ENCODE peak calls at places on chromosomes 11 and 22, in four cellular contexts. One of them, this sample, is unnamed.

GRCh38 chr11:76005746-76006145 is 190.7 kb downstream of the UVRAG start:
- DNase-seq in WTC11: no peak
- DNase-seq in H1: no peak
- DNase-seq in HCT116: no peak
- DNase-seq in this sample: no peak

GRCh38 chr11:1126935-1127663 is 30.7 kb upstream of the MUC5AC start:
- DNase-seq in WTC11: peak
- DNase-seq in H1: no peak
- DNase-seq in HCT116: no peak
- DNase-seq in this sample: no peak

GRCh38 chr11:121763526-121763925 is 310.8 kb upstream of the SORL1-AS1 start:
- DNase-seq in WTC11: no peak
- DNase-seq in H1: no peak
- DNase-seq in HCT116: no peak
- DNase-seq in this sample: no peak

GRCh38 chr22:24208012-24208749 is 26.9 kb downstream of the SUSD2 start:
- DNase-seq in WTC11: no peak
- DNase-seq in H1: no peak
- DNase-seq in HCT116: peak
- DNase-seq in this sample: no peak

GRCh38 chr22:23192133-23192532 is 11.8 kb downstream of the BCR start:
- DNase-seq in WTC11: no peak
- DNase-seq in H1: no peak
- DNase-seq in HCT116: no peak
- DNase-seq in this sample: peak

GRCh38 chr22:45468872-45469572 is 33.7 kb upstream of the FBLN1 start:
- DNase-seq in WTC11: no peak
- DNase-seq in H1: no peak
- DNase-seq in HCT116: no peak
- DNase-seq in this sample: no peak

GRCh38 chr11:116611998-116612620 is 160.7 kb downstream of the BUD13 start:
- DNase-seq in WTC11: no peak
- DNase-seq in H1: no peak
- DNase-seq in HCT116: no peak
- DNase-seq in this sample: no peak

GRCh38 chr11:62909107-62909894 is 11.9 kb downstream of the CHRM1 start:
- DNase-seq in WTC11: peak
- DNase-seq in H1: peak
- DNase-seq in HCT116: peak
- DNase-seq in this sample: peak

GRCh38 chr11:93192163-93192562 is 5.6 kb downstream of the SLC36A4 start:
- DNase-seq in WTC11: peak
- DNase-seq in H1: no peak
- DNase-seq in HCT116: no peak
- DNase-seq in this sample: peak

GRCh38 chr11:107719557-107720304 is 7.9 kb upstream of the SLN start:
- DNase-seq in WTC11: no peak
- DNase-seq in H1: no peak
- DNase-seq in HCT116: no peak
- DNase-seq in this sample: no peak

GRCh38 chr11:82765466-82766034 is 31.9 kb upstream of the FAM181B start:
- DNase-seq in WTC11: no peak
- DNase-seq in H1: no peak
- DNase-seq in HCT116: no peak
- DNase-seq in this sample: no peak

GRCh38 chr11:133064152-133064877 is 468.0 kb downstream of the OPCML start:
- DNase-seq in WTC11: peak
- DNase-seq in H1: peak
- DNase-seq in HCT116: no peak
- DNase-seq in this sample: peak

GRCh38 chr11:26150046-26150445 is 181.9 kb upstream of the ANO3 start:
- DNase-seq in WTC11: no peak
- DNase-seq in H1: no peak
- DNase-seq in HCT116: no peak
- DNase-seq in this sample: no peak

GRCh38 chr22:28229566-28230483 is 310.8 kb upstream of the PITPNB start:
- DNase-seq in WTC11: no peak
- DNase-seq in H1: no peak
- DNase-seq in HCT116: no peak
- DNase-seq in this sample: no peak

GRCh38 chr11:20029193-20029592 is 131.1 kb downstream of the DBX1 start:
- DNase-seq in WTC11: no peak
- DNase-seq in H1: no peak
- DNase-seq in HCT116: no peak
- DNase-seq in this sample: no peak

GRCh38 chr11:62574363-62575057 is 819 bp upstream of the EEF1G start:
- DNase-seq in WTC11: peak
- DNase-seq in H1: no peak
- DNase-seq in HCT116: no peak
- DNase-seq in this sample: peak

GRCh38 chr11:95911369-95911759 is 12.5 kb downstream of the MTMR2 start:
- DNase-seq in WTC11: no peak
- DNase-seq in H1: no peak
- DNase-seq in HCT116: no peak
- DNase-seq in this sample: no peak

GRCh38 chr11:10674440-10674855 is 19.1 kb downstream of the IRAG1 start:
- DNase-seq in WTC11: no peak
- DNase-seq in H1: no peak
- DNase-seq in HCT116: no peak
- DNase-seq in this sample: no peak

GRCh38 chr11:1608363-1608762 is at the start of gene KRTAP5-3:
- DNase-seq in WTC11: no peak
- DNase-seq in H1: no peak
- DNase-seq in HCT116: no peak
- DNase-seq in this sample: no peak

GRCh38 chr11:106208795-106209194 is 131.3 kb downstream of the AASDHPPT start:
- DNase-seq in WTC11: no peak
- DNase-seq in H1: no peak
- DNase-seq in HCT116: no peak
- DNase-seq in this sample: no peak

GRCh38 chr22:27474711-27475547 is 326.6 kb downstream of the MN1 start:
- DNase-seq in WTC11: peak
- DNase-seq in H1: peak
- DNase-seq in HCT116: peak
- DNase-seq in this sample: no peak

GRCh38 chr11:96054870-96055705 is 131.2 kb upstream of the MTMR2 start:
- DNase-seq in WTC11: no peak
- DNase-seq in H1: no peak
- DNase-seq in HCT116: peak
- DNase-seq in this sample: peak

GRCh38 chr11:3984896-3985295 is 109.7 kb upstream of the RRM1 start:
- DNase-seq in WTC11: peak
- DNase-seq in H1: peak
- DNase-seq in HCT116: no peak
- DNase-seq in this sample: peak

DNA sequence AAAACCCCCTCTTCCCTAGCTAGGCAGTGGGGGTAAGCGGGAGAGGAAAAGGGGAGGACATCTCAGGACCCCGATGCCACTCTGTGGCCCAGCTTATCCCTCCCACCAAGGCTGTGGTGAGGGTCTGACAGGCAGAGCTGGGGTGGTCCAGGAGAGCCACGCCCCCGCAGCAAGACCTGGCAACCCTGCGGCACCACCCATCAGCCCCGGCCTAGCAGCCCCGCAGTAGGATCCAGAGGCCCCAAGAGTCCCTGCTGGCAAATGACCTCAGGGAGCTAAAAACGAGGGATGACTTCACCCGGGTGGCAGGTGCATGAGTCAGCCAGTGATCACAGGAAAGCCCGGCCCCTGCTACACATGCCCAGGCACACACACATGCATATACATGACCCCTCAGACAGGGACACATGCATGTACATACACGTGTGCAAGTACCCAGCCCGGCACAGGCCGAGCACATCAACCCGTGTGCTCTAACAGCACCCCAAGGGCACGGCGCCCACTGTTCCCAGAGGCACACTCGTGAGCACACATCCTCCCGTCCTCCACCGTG is 32.3 kb downstream of the ARVCF start:
- DNase-seq in WTC11: no peak
- DNase-seq in H1: no peak
- DNase-seq in HCT116: peak
- DNase-seq in this sample: peak
- TF ChIP-seq ATF3 in WTC11: no peak
- TF ChIP-seq ATF3 in H1: no peak
- TF ChIP-seq ATF3 in HCT116: no peak
- TF ChIP-seq ATF3 in this sample: peak

GRCh38 chr11:125679837-125680236 is 810 bp downstream of the ACRV1 start:
- DNase-seq in WTC11: no peak
- DNase-seq in H1: no peak
- DNase-seq in HCT116: no peak
- DNase-seq in this sample: no peak
- TF ChIP-seq ATF3 in WTC11: no peak
- TF ChIP-seq ATF3 in H1: no peak
- TF ChIP-seq ATF3 in HCT116: no peak
- TF ChIP-seq ATF3 in this sample: no peak

GRCh38 chr11:111792314-111792713 is 26.1 kb upstream of the PPP2R1B start:
- DNase-seq in WTC11: no peak
- DNase-seq in H1: no peak
- DNase-seq in HCT116: no peak
- DNase-seq in this sample: no peak
- TF ChIP-seq ATF3 in WTC11: no peak
- TF ChIP-seq ATF3 in H1: no peak
- TF ChIP-seq ATF3 in HCT116: no peak
- TF ChIP-seq ATF3 in this sample: no peak

GRCh38 chr11:119885861-119886567 is 157.0 kb upstream of the NECTIN1 start:
- DNase-seq in WTC11: no peak
- DNase-seq in H1: no peak
- DNase-seq in HCT116: no peak
- DNase-seq in this sample: no peak

GRCh38 chr11:119889111-119889510 is 160.1 kb upstream of the NECTIN1 start:
- DNase-seq in WTC11: no peak
- DNase-seq in H1: no peak
- DNase-seq in HCT116: no peak
- DNase-seq in this sample: no peak

GRCh38 chr11:119886667-119887230 is 157.7 kb upstream of the NECTIN1 start:
- DNase-seq in WTC11: no peak
- DNase-seq in H1: no peak
- DNase-seq in HCT116: no peak
- DNase-seq in this sample: no peak

GRCh38 chr11:119889728-119890280 is 160.8 kb upstream of the NECTIN1 start:
- DNase-seq in WTC11: no peak
- DNase-seq in H1: no peak
- DNase-seq in HCT116: no peak
- DNase-seq in this sample: no peak

GRCh38 chr11:119888119-119888518 is 159.1 kb upstream of the NECTIN1 start:
- DNase-seq in WTC11: no peak
- DNase-seq in H1: no peak
- DNase-seq in HCT116: no peak
- DNase-seq in this sample: no peak
- TF ChIP-seq ATF3 in WTC11: no peak
- TF ChIP-seq ATF3 in H1: no peak
- TF ChIP-seq ATF3 in HCT116: no peak
- TF ChIP-seq ATF3 in this sample: no peak

GRCh38 chr11:12201016-12201985 is 90.9 kb downstream of the MICAL2 start:
- DNase-seq in WTC11: no peak
- DNase-seq in H1: no peak
- DNase-seq in HCT116: no peak
- DNase-seq in this sample: peak
- TF ChIP-seq ATF3 in WTC11: no peak
- TF ChIP-seq ATF3 in H1: no peak
- TF ChIP-seq ATF3 in HCT116: no peak
- TF ChIP-seq ATF3 in this sample: peak

GRCh38 chr11:72012091-72012630 is 13.5 kb downstream of the IL18BP start:
- DNase-seq in WTC11: no peak
- DNase-seq in H1: no peak
- DNase-seq in HCT116: no peak
- DNase-seq in this sample: no peak

GRCh38 chr11:72013765-72014711 is 15.3 kb downstream of the IL18BP start:
- DNase-seq in WTC11: no peak
- DNase-seq in H1: no peak
- DNase-seq in HCT116: no peak
- DNase-seq in this sample: no peak

GRCh38 chr11:72012897-72013721 is 14.4 kb downstream of the IL18BP start:
- DNase-seq in WTC11: no peak
- DNase-seq in H1: no peak
- DNase-seq in HCT116: no peak
- DNase-seq in this sample: no peak

GRCh38 chr11:72014761-72015320 is 16.1 kb downstream of the IL18BP start:
- DNase-seq in WTC11: no peak
- DNase-seq in H1: no peak
- DNase-seq in HCT116: no peak
- DNase-seq in this sample: no peak

GRCh38 chr11:72015511-72016061 is 16.9 kb downstream of the IL18BP start:
- DNase-seq in WTC11: peak
- DNase-seq in H1: no peak
- DNase-seq in HCT116: no peak
- DNase-seq in this sample: no peak
- TF ChIP-seq ATF3 in WTC11: no peak
- TF ChIP-seq ATF3 in H1: no peak
- TF ChIP-seq ATF3 in HCT116: no peak
- TF ChIP-seq ATF3 in this sample: no peak

GRCh38 chr22:19942886-19943664 is 1.5 kb upstream of the TXNRD2 start:
- DNase-seq in WTC11: no peak
- DNase-seq in H1: no peak
- DNase-seq in HCT116: no peak
- DNase-seq in this sample: no peak

GRCh38 chr22:19943665-19944026 is 2.0 kb upstream of the TXNRD2 start:
- DNase-seq in WTC11: no peak
- DNase-seq in H1: no peak
- DNase-seq in HCT116: no peak
- DNase-seq in this sample: no peak

GRCh38 chr22:19940536-19941364 is 822 bp upstream of the COMT start:
- DNase-seq in WTC11: no peak
- DNase-seq in H1: no peak
- DNase-seq in HCT116: no peak
- DNase-seq in this sample: peak

GRCh38 chr22:19942071-19942885 is 660 bp upstream of the TXNRD2 start:
- DNase-seq in WTC11: no peak
- DNase-seq in H1: no peak
- DNase-seq in HCT116: no peak
- DNase-seq in this sample: peak

DNA sequence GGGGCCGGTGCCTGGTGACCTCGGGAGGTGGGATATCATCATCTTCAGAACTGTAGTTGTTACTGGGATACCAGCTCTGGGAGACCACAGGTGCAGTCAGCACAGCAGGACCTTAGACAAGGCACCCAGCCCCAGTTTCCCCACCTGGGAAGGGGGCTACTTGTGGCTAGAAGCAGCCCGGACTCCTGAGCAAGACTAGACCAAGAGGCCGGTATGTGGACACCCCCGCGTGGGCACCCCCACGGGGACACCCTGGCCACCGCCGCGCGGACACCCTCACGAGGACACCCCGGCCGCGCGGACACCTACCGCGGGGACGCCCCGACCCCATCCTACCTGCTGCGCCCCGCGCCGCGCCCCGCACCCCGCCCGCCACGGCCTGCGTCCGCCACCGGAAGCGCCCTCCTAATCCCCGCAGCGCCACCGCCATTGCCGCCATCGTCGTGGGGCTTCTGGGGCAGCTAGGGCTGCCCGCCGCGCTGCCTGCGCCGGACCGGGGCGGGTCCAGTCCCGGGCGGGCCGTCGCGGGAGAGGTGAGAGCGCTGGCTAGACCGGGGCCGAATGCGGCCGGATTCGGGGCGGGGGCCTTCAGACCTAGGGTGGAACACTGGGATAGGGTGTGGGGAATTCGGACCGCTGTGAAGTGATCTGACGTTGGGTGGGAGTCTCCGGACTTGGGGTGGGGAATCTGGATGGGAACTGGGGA is at the start of the genes COMT and TXNRD2:
- DNase-seq in WTC11: peak
- DNase-seq in H1: no peak
- DNase-seq in HCT116: no peak
- DNase-seq in this sample: peak
- TF ChIP-seq ATF3 in WTC11: no peak
- TF ChIP-seq ATF3 in H1: no peak
- TF ChIP-seq ATF3 in HCT116: no peak
- TF ChIP-seq ATF3 in this sample: no peak

GRCh38 chr22:40418366-40419201 is 48.2 kb downstream of the SGSM3 start:
- DNase-seq in WTC11: no peak
- DNase-seq in H1: no peak
- DNase-seq in HCT116: no peak
- DNase-seq in this sample: peak
- TF ChIP-seq ATF3 in WTC11: no peak
- TF ChIP-seq ATF3 in H1: no peak
- TF ChIP-seq ATF3 in HCT116: no peak
- TF ChIP-seq ATF3 in this sample: no peak

This sample was measured in K562.